ENCODE peak calls at places on chromosomes 16 and 17, in four cellular contexts. One of them, this sample, is unnamed.

GRCh38 chr16:87441886-87442580 is 49.9 kb downstream of the MAP1LC3B start:
- DNase-seq in foreskin fibroblast: no peak
- DNase-seq in ovary: peak
- DNase-seq in body of pancreas: no peak
- DNase-seq in this sample: no peak

GRCh38 chr17:30586818-30587595 is 109.8 kb downstream of the GOSR1 start:
- DNase-seq in foreskin fibroblast: peak
- DNase-seq in ovary: no peak
- DNase-seq in body of pancreas: no peak
- DNase-seq in this sample: peak

GRCh38 chr16:69243479-69243878 is 56.5 kb downstream of the SNTB2 start:
- DNase-seq in foreskin fibroblast: peak
- DNase-seq in ovary: no peak
- DNase-seq in body of pancreas: no peak
- DNase-seq in this sample: no peak

GRCh38 chr16:75502916-75503605 is 7.8 kb upstream of the CHST6 start:
- DNase-seq in foreskin fibroblast: no peak
- DNase-seq in ovary: no peak
- DNase-seq in body of pancreas: no peak
- DNase-seq in this sample: no peak

GRCh38 chr17:11336290-11336995 is 95.4 kb downstream of the SHISA6 start:
- DNase-seq in foreskin fibroblast: no peak
- DNase-seq in ovary: no peak
- DNase-seq in body of pancreas: no peak
- DNase-seq in this sample: no peak

GRCh38 chr16:1635070-1635469 is 22.9 kb downstream of the CRAMP1 start:
- DNase-seq in foreskin fibroblast: no peak
- DNase-seq in ovary: no peak
- DNase-seq in body of pancreas: no peak
- DNase-seq in this sample: no peak

GRCh38 chr16:86809458-86809955 is 231.2 kb downstream of the FOXL1 start:
- DNase-seq in foreskin fibroblast: peak
- DNase-seq in ovary: no peak
- DNase-seq in body of pancreas: no peak
- DNase-seq in this sample: no peak

GRCh38 chr17:63279498-63280230 is 166.4 kb downstream of the CYB561 start:
- DNase-seq in foreskin fibroblast: peak
- DNase-seq in ovary: no peak
- DNase-seq in body of pancreas: no peak
- DNase-seq in this sample: no peak

GRCh38 chr17:34852614-34853013 is 108.6 kb downstream of the CCT6B start:
- DNase-seq in foreskin fibroblast: no peak
- DNase-seq in ovary: no peak
- DNase-seq in body of pancreas: no peak
- DNase-seq in this sample: no peak

GRCh38 chr16:77993586-77993985 is 28.8 kb upstream of the CLEC3A start:
- DNase-seq in foreskin fibroblast: no peak
- DNase-seq in ovary: no peak
- DNase-seq in body of pancreas: no peak
- DNase-seq in this sample: no peak

DNA sequence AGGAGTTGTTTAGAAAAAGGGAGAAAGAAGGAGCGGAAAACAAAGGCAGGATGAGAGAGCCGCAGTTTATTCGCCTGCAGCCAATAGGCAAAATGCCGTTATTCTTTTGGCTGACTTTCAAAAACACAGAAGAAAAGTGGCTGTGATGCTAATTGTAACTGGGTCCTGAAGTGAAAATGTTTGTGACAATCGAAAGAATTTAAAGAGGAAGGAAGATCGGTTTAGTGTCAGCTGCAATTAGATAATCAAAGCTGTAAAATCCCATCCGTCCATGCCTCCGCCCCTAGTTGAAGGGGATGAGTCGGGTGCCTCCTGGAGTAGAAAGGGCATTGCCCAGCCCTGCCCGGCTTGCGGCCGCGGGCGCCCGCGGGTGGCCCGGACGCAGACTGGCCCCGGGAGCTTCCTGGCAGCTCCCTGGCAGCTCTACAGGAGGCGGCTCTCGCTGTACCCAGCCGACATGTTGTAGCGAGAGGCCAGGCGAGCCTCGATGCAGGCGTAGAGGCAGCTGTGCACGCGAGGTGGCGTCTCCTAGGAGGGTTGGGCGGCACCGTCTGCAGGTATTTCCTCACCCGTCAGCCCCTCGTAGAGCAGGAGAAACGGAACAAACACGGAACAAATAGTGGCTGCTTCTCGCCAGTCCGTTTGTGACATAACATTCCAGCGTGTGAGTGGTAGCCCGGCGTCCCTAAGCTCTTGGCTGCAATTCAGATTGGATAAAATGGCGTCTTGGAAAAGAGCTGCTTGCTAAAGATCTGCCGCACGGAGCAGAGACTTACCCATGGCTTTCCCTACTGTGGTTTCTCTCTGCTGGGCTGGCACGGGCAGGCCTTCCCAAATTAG is 82.3 kb downstream of the TNRC6C start:
- DNase-seq in foreskin fibroblast: peak
- DNase-seq in ovary: peak
- DNase-seq in body of pancreas: peak
- DNase-seq in this sample: no peak
- H3K4me3 ChIP-seq in foreskin fibroblast: peak
- H3K4me3 ChIP-seq in ovary: peak
- H3K4me3 ChIP-seq in body of pancreas: no peak
- H3K4me3 ChIP-seq in this sample: peak

DNA sequence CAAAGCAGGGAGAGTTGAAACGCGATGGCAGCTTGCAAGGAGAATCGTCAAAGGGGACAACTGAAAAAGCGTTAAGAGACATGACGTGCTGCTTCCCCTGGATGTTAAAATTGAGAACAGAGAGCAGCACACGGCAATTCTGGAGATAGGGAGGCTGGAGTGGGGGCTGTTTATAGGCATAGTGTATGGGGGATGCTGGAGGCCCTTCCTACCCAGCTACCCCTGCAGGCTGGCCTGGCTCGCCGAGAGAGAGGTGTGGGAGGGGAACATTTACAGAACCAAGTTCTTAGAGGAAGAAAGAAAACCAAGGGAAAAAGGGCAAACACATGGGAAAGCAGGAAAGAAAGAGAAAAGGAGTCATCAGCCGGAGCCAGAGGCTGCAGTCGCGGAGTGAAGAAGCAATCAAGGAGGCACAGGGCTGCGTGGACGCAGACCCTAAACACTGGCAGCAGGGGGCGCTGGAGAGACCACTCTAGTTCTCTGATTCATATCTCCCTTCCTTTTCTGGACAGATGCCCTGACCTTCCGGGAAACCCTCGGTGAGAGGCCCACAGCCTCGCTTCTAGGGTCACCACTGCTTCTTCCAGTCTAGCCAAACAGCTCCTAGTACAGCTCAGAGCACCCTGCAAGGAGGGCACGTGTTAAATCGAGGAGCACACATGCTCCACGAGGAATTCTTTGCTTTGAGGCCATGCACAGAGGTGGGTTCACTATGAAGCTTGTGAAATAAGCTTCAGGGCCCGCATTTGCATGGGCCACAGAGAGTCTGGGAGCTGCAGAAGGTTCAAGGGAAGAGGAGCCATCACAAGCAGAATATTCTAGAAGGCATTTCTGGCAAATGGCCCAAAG is 55.6 kb downstream of the MYH13 start:
- DNase-seq in foreskin fibroblast: no peak
- DNase-seq in ovary: no peak
- DNase-seq in body of pancreas: peak
- DNase-seq in this sample: peak
- TF ChIP-seq CTCF in foreskin fibroblast: peak
- TF ChIP-seq CTCF in ovary: no peak
- TF ChIP-seq CTCF in body of pancreas: peak
- TF ChIP-seq CTCF in this sample: peak

GRCh38 chr17:38456031-38456815 is 28.0 kb downstream of the ARHGAP23 start:
- DNase-seq in foreskin fibroblast: no peak
- DNase-seq in ovary: no peak
- DNase-seq in body of pancreas: no peak
- DNase-seq in this sample: no peak
- H3K4me3 ChIP-seq in foreskin fibroblast: peak
- H3K4me3 ChIP-seq in ovary: no peak
- H3K4me3 ChIP-seq in body of pancreas: no peak
- H3K4me3 ChIP-seq in this sample: peak

GRCh38 chr17:74133726-74134125 is 69.8 kb upstream of the RPL38 start:
- DNase-seq in foreskin fibroblast: no peak
- DNase-seq in ovary: no peak
- DNase-seq in body of pancreas: no peak
- DNase-seq in this sample: no peak

GRCh38 chr17:74137416-74137815 is 66.1 kb upstream of the RPL38 start:
- DNase-seq in foreskin fibroblast: no peak
- DNase-seq in ovary: no peak
- DNase-seq in body of pancreas: no peak
- DNase-seq in this sample: no peak

GRCh38 chr17:74134991-74135390 is 68.5 kb upstream of the RPL38 start:
- DNase-seq in foreskin fibroblast: no peak
- DNase-seq in ovary: no peak
- DNase-seq in body of pancreas: no peak
- DNase-seq in this sample: no peak

GRCh38 chr17:74132354-74132753 is 71.1 kb upstream of the RPL38 start:
- DNase-seq in foreskin fibroblast: no peak
- DNase-seq in ovary: no peak
- DNase-seq in body of pancreas: no peak
- DNase-seq in this sample: no peak

DNA sequence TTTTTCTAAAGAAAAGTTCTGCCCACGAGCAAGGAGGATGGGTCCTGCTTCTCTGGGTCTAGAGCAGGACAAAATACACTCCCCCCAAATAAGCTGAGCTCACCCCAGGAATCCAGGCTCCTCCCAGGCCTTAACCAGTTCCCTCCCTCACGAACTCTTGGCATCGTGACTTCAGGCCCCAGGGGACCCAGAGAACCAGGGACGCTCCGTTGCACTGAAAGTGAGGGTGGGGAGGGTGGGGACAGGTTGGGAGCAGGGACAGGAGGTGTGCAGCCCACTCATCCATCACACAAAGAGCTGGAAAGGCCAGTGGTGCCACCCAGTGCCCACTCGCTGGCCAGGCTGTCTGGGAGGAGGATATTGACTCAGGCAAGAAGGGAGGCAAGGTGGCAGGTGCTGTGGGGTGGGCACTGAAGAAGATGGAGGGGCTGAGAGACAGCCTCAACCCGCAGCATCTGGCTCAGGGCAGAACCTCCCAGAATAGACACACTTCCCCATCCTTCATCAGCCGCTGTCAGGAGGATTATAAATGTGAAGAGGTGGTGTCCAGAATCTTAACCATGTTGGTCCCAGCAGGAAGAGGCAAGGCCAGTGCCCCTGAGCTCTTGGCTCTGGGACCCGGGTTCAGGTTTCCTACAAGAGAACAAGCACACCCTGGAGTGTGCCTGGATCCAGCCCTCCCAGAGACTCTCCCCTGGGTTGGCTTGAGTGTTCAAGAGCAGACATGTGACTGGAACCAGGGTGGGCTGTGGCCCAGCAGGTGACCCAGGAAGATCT is 67.9 kb upstream of the RPL38 start:
- DNase-seq in foreskin fibroblast: no peak
- DNase-seq in ovary: no peak
- DNase-seq in body of pancreas: no peak
- DNase-seq in this sample: no peak
- TF ChIP-seq CTCF in foreskin fibroblast: no peak
- TF ChIP-seq CTCF in ovary: no peak
- TF ChIP-seq CTCF in body of pancreas: no peak
- TF ChIP-seq CTCF in this sample: no peak

GRCh38 chr17:39737331-39737760 is 392 bp upstream of the GRB7 start:
- DNase-seq in foreskin fibroblast: no peak
- DNase-seq in ovary: no peak
- DNase-seq in body of pancreas: peak
- DNase-seq in this sample: no peak
- H3K4me3 ChIP-seq in foreskin fibroblast: no peak
- H3K4me3 ChIP-seq in ovary: no peak
- H3K4me3 ChIP-seq in body of pancreas: no peak
- H3K4me3 ChIP-seq in this sample: no peak

DNA sequence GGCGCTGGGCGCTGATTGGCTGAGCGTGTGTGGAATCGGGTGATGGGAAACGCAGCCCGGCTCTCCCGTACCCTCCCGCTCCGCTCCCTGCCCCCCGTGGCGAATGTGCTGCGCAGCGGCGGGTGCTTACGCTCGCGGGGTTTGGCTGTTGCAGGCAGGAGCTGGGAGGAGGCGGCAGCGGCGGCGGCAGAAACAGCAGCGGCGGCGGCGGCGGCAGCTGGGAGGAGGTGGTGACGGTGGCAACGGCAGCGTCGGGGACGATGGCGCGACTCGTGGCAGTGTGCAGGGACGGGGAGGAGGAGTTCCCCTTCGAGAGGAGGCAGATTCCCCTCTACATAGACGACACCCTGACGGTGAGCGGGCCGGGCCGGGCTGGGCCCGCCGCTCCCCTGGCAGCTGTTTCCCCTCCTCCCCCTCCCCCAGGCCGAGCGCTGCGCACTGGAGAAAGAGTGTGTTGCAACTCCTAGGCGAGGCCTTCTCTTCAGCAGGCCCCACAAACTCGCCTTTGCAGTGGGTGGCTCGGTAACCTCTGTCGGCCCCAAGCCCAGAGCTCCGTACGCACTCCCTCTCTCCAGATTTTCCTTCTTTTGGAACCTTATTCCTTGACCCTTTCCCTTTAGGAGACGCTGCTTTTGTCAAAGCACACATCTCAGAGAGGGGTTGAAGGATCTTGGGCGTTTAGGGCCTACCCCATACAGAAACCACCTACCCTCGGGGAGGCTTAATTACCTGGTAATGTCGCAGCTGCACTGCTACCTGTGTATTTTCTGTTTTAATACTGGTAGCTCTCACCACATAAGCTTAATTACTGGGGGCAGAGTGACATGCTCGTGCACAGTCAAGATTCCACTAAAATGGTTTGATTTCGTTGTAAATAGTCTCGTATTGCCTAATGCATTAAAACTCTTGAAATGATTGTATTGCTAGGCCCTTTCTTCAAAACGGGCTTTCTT is 1.0 kb downstream of the GGNBP2 start:
- DNase-seq in foreskin fibroblast: peak
- DNase-seq in ovary: peak
- DNase-seq in body of pancreas: peak
- DNase-seq in this sample: peak
- TF ChIP-seq CTCF in foreskin fibroblast: no peak
- TF ChIP-seq CTCF in ovary: no peak
- TF ChIP-seq CTCF in body of pancreas: no peak
- TF ChIP-seq CTCF in this sample: no peak

This sample was measured in HFF-Myc.